ENCODE peak calls at places on chromosome 17, in five cellular contexts. K, R, Y, M and H are unnamed samples.

GRCh38 chr17:57959929-57960328 is 4.7 kb upstream of the CUEDC1 start:
- DNase-seq in K (no peak), R (no peak), Y (no peak), M (no peak), H (no peak)

GRCh38 chr17:67194134-67194533 is 50.9 kb downstream of the HELZ start:
- DNase-seq in K (no peak), R (no peak), Y (peak), M (no peak), H (no peak)

GRCh38 chr17:3870871-3871306 is 22.0 kb downstream of the CAMKK1 start:
- DNase-seq in K (no peak), R (no peak), Y (no peak), M (no peak), H (no peak)

GRCh38 chr17:44024271-44024663 is 9.5 kb upstream of the TMEM101 start:
- DNase-seq in K (no peak), R (no peak), Y (no peak), M (no peak), H (no peak)

GRCh38 chr17:74466785-74467158 is 338 bp downstream of the CD300A start:
- DNase-seq in K (no peak), R (no peak), Y (no peak), M (no peak), H (no peak)

GRCh38 chr17:63476857-63477470 is at the start of gene ACE:
- DNase-seq in K (no peak), R (no peak), Y (no peak), M (no peak), H (peak)

GRCh38 chr17:64377769-64378282 is 12.8 kb downstream of the PECAM1 start:
- DNase-seq in K (no peak), R (no peak), Y (peak), M (no peak), H (no peak)

GRCh38 chr17:58121925-58122324 is 26.3 kb upstream of the OR4D1 start:
- DNase-seq in K (no peak), R (no peak), Y (peak), M (peak), H (peak)

GRCh38 chr17:185445-186138 is 4.1 kb upstream of the DOC2B start:
- DNase-seq in K (no peak), R (no peak), Y (no peak), M (no peak), H (no peak)

GRCh38 chr17:60065867-60066266 is 12.9 kb downstream of the HEATR6 start:
- DNase-seq in K (no peak), R (no peak), Y (no peak), M (no peak), H (no peak)

GRCh38 chr17:73639322-73639721 is 4.9 kb downstream of the SDK2 start:
- DNase-seq in K (no peak), R (no peak), Y (no peak), M (no peak), H (no peak)

GRCh38 chr17:72792771-72793170 is 299.7 kb downstream of the SLC39A11 start:
- DNase-seq in K (no peak), R (no peak), Y (no peak), M (no peak), H (no peak)

GRCh38 chr17:58534901-58535421 is 20.5 kb upstream of the MTMR4 start:
- DNase-seq in K (no peak), R (no peak), Y (peak), M (no peak), H (no peak)

GRCh38 chr17:71987634-71988033 is 133.2 kb upstream of the SOX9 start:
- DNase-seq in K (no peak), R (no peak), Y (no peak), M (no peak), H (no peak)

GRCh38 chr17:78535285-78536197 is 41.7 kb downstream of the DNAH17 start:
- DNase-seq in K (no peak), R (no peak), Y (no peak), M (no peak), H (no peak)

GRCh38 chr17:77074681-77075080 is 66.1 kb upstream of the SEC14L1 start:
- DNase-seq in K (no peak), R (no peak), Y (no peak), M (no peak), H (no peak)

GRCh38 chr17:67624886-67625656 is 92.7 kb upstream of the NOL11 start:
- DNase-seq in K (no peak), R (no peak), Y (no peak), M (no peak), H (no peak)

GRCh38 chr17:37642706-37643105 is 540 bp downstream of the DDX52 start:
- DNase-seq in K (no peak), R (no peak), Y (no peak), M (no peak), H (no peak)

GRCh38 chr17:6592193-6592592 is 35.8 kb upstream of the PITPNM3 start:
- DNase-seq in K (no peak), R (no peak), Y (peak), M (no peak), H (no peak)

GRCh38 chr17:43967251-43967875 is 13.6 kb upstream of the PYY start:
- DNase-seq in K (no peak), R (no peak), Y (no peak), M (no peak), H (no peak)

GRCh38 chr17:7629939-7630571 is at the start of gene SHBG:
- DNase-seq in K (no peak), R (no peak), Y (no peak), M (no peak), H (no peak)

GRCh38 chr17:51815097-51815496 is 343.4 kb downstream of the CA10 start:
- DNase-seq in K (no peak), R (no peak), Y (no peak), M (no peak), H (no peak)

GRCh38 chr17:79322216-79323123 is 247.8 kb downstream of the ENGASE start:
- DNase-seq in K (no peak), R (no peak), Y (no peak), M (no peak), H (no peak)

GRCh38 chr17:44362964-44363612 is 565 bp downstream of the FAM171A2 start:
- DNase-seq in K (no peak), R (no peak), Y (no peak), M (no peak), H (peak)

GRCh38 chr17:6660765-6661463 is 9.4 kb downstream of the C17orf100 start:
- DNase-seq in K (peak), R (no peak), Y (no peak), M (no peak), H (no peak)

GRCh38 chr17:67606471-67606870 is 111.3 kb upstream of the NOL11 start:
- DNase-seq in K (no peak), R (no peak), Y (no peak), M (no peak), H (no peak)

GRCh38 chr17:31696184-31696602 is 162.9 kb downstream of the COPRS start:
- DNase-seq in K (no peak), R (no peak), Y (peak), M (peak), H (no peak)

GRCh38 chr17:73972901-73973300 is 230.6 kb upstream of the RPL38 start:
- DNase-seq in K (no peak), R (no peak), Y (no peak), M (no peak), H (no peak)

GRCh38 chr17:44653384-44653783 is 2.9 kb upstream of the MEIOC start:
- DNase-seq in K (no peak), R (no peak), Y (no peak), M (no peak), H (no peak)

GRCh38 chr17:623121-623520 is 91.5 kb downstream of the VPS53 start:
- DNase-seq in K (no peak), R (no peak), Y (no peak), M (no peak), H (no peak)

GRCh38 chr17:74543406-74543805 is 2.5 kb downstream of the CD300C start:
- DNase-seq in K (no peak), R (no peak), Y (no peak), M (no peak), H (no peak)

GRCh38 chr17:43665038-43665386 is 3.3 kb upstream of the MEOX1 start:
- DNase-seq in K (no peak), R (no peak), Y (no peak), M (no peak), H (no peak)

GRCh38 chr17:69809331-69809730 is 265.7 kb upstream of the KCNJ16 start:
- DNase-seq in K (no peak), R (no peak), Y (no peak), M (no peak), H (no peak)

GRCh38 chr17:46943511-46944393 is 20.8 kb downstream of the GOSR2 start:
- DNase-seq in K (no peak), R (no peak), Y (peak), M (no peak), H (no peak)

GRCh38 chr17:44108440-44109311 is 14.8 kb downstream of the HDAC5 start:
- DNase-seq in K (no peak), R (no peak), Y (peak), M (no peak), H (no peak)

GRCh38 chr17:7803981-7804380 is 30.0 kb upstream of the KDM6B start:
- DNase-seq in K (no peak), R (no peak), Y (no peak), M (no peak), H (no peak)

DNA sequence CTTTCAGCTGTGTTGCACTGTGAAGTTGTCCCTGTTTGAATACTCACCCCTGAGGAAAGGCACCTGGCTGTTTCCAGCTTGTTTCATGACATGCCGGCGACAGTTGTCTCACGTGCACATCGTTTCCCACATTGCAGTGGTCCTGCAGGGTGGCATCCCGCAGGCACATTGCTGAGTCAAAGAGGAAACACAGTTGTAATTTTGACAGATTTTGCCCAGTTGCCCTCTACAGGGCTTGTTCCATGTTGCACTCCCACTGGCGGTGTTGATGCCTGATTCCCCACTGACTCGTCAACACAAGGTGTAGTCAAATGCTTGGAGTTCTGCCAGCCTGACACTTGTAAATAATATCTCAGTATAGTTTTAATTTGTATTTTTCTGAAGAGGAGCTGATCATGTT is 23.8 kb downstream of the EPN2 start:
- DNase-seq in K (no peak), R (no peak), Y (no peak), M (no peak), H (peak)
- TF ChIP-seq SUZ12 in K (no peak), R (no peak), Y (no peak), M (no peak), H (no peak)

GRCh38 chr17:81429813-81430510 is 34.7 kb downstream of the BAHCC1 start:
- DNase-seq in K (no peak), R (no peak), Y (no peak), M (no peak), H (no peak)
- TF ChIP-seq SUZ12 in K (no peak), R (no peak), Y (no peak), M (no peak), H (no peak)

GRCh38 chr17:19904924-19905323 is 37.2 kb upstream of the ULK2 start:
- DNase-seq in K (no peak), R (no peak), Y (no peak), M (no peak), H (no peak)

GRCh38 chr17:19897108-19897854 is 29.5 kb upstream of the ULK2 start:
- DNase-seq in K (no peak), R (no peak), Y (no peak), M (no peak), H (no peak)

GRCh38 chr17:19904412-19904811 is 36.7 kb upstream of the ULK2 start:
- DNase-seq in K (no peak), R (no peak), Y (peak), M (no peak), H (no peak)

GRCh38 chr17:19897901-19898300 is 30.2 kb upstream of the ULK2 start:
- DNase-seq in K (no peak), R (no peak), Y (no peak), M (no peak), H (no peak)

GRCh38 chr17:19900809-19901208 is 33.1 kb upstream of the ULK2 start:
- DNase-seq in K (no peak), R (no peak), Y (no peak), M (no peak), H (no peak)
- TF ChIP-seq SUZ12 in K (no peak), R (no peak), Y (no peak), M (no peak), H (no peak)

GRCh38 chr17:40329981-40330794 is 21.2 kb downstream of the RARA start:
- DNase-seq in K (no peak), R (no peak), Y (no peak), M (no peak), H (no peak)

GRCh38 chr17:40333781-40334453 is 24.9 kb downstream of the RARA start:
- DNase-seq in K (no peak), R (no peak), Y (no peak), M (no peak), H (no peak)

GRCh38 chr17:40328386-40328766 is 19.4 kb downstream of the RARA start:
- DNase-seq in K (no peak), R (no peak), Y (no peak), M (no peak), H (no peak)

GRCh38 chr17:40330850-40331470 is 22.0 kb downstream of the RARA start:
- DNase-seq in K (no peak), R (no peak), Y (no peak), M (no peak), H (no peak)

DNA sequence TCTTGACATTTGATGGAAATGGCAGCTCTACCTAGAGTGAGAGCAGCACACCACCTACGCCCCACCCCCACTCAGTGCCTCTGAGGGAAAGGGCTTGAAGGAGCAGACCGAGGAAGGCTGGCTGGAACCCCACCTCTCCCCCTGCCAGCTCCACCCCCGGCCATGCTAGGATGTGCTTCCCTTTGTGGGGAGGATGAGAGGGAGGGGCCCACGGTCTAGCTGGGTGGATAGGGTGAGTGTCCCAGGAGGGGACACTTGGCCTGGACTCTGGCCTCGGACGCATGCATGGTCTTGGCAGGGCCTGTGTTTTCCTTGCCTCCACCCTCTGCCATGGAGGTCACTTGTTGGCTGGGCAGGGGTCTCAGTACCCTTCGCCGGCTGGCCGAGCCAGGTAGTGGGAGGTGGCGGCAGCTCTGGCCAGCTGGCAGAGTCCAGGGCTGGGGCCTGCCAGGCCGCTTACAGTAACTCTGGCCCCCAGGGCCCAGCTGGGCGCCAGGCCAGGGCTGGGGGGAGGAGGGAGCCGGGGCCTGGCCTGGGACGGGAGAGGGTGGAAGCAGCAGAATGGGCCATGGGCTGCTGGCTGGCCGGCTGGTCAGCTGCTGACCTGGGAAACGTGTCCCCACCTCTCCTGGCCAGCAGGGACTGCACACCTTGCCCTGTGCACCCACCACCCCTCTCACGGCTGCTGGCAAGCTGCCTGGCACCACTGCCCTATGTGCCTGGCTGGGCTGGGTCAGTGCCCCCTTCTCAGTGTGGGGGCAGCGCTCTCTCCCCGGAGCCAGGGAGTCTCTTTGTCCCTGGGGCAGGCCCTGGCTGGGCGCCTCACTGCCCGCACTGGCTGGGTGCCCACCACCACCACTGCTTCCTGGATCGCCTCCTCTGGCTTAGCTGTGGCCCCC is 23.0 kb downstream of the RARA start:
- DNase-seq in K (no peak), R (no peak), Y (no peak), M (no peak), H (no peak)
- TF ChIP-seq SUZ12 in K (no peak), R (no peak), Y (no peak), M (no peak), H (no peak)

GRCh38 chr17:65515959-65516948 is 45.2 kb downstream of the AXIN2 start:
- DNase-seq in K (no peak), R (no peak), Y (peak), M (no peak), H (no peak)
- TF ChIP-seq SUZ12 in K (no peak), R (no peak), Y (no peak), M (no peak), H (no peak)